ENCODE peak calls at places on chromosome 6, in ten cellular contexts. N is amniotic stem cell; P is nephron progenitor cell; I is mesenteric fat pad; K is activated T-helper 9 cell treated with anti-CD3 and anti-CD28 coated beads, Interleukin-2, amount 50 U/mL, for 16 hours; W is H7; J is activated T-cell treated with anti-CD3 and anti-CD28 coated beads for 1 hour; O is left ventricle myocardium superior; Y is A549; Q is fibroblast of mammary gland. S is an unnamed sample.
A peak's percentile ranks its signal among the peaks of the same experiment; 100 is the strongest.

GRCh38 chr6:113645576-113645970 is 211.6 kb upstream of the MARCKS start:
- DNase-seq in N (peak; percentile 17), P (no peak), I (no peak), K (no peak), W (no peak), J (no peak), O (no peak), Y (no peak), Q (peak; percentile 90), S (no peak)

GRCh38 chr6:168319279-168320051 is at the start of gene DACT2:
- DNase-seq in N (no peak), P (peak; percentile 66), I (no peak), K (no peak), W (peak; percentile 85), J (no peak), O (peak; percentile 41), Y (peak; percentile 18), Q (no peak), S (no peak)

GRCh38 chr6:11174245-11174616 is 58.2 kb downstream of the NEDD9 start:
- DNase-seq in N (no peak), P (no peak), I (no peak), K (no peak), W (no peak), J (no peak), O (no peak), Y (no peak), Q (no peak), S (no peak)

GRCh38 chr6:164023535-164023934 is 609.0 kb downstream of the QKI start:
- DNase-seq in N (no peak), P (no peak), I (no peak), K (no peak), W (no peak), J (no peak), O (no peak), Y (no peak), Q (no peak), S (no peak)

GRCh38 chr6:593139-593906 is 63.6 kb downstream of the HUS1B start:
- DNase-seq in N (peak; percentile 32), P (peak; percentile 67), I (no peak), K (peak; percentile 35), W (peak; percentile 48), J (peak; percentile 51), O (no peak), Y (peak; percentile 16), Q (peak; percentile 61), S (peak; percentile 65)

GRCh38 chr6:69311888-69312287 is 484.9 kb downstream of the LMBRD1 start:
- DNase-seq in N (no peak), P (no peak), I (no peak), K (no peak), W (no peak), J (no peak), O (no peak), Y (no peak), Q (no peak), S (no peak)

GRCh38 chr6:3747100-3747737 is 4.3 kb downstream of the PXDC1 start:
- DNase-seq in N (no peak), P (no peak), I (no peak), K (no peak), W (no peak), J (no peak), O (no peak), Y (no peak), Q (no peak), S (no peak)

GRCh38 chr6:153210083-153210482 is 79.0 kb upstream of the RGS17 start:
- DNase-seq in N (no peak), P (no peak), I (no peak), K (no peak), W (no peak), J (no peak), O (no peak), Y (no peak), Q (peak; percentile 30), S (no peak)

GRCh38 chr6:137873273-137873762 is 6.3 kb downstream of the TNFAIP3 start:
- DNase-seq in N (no peak), P (no peak), I (no peak), K (peak; percentile 76), W (no peak), J (no peak), O (peak; percentile 57), Y (peak; percentile 72), Q (peak; percentile 98), S (no peak)

GRCh38 chr6:98843274-98844243 is 9.2 kb downstream of the POU3F2 start:
- DNase-seq in N (no peak), P (no peak), I (no peak), K (no peak), W (peak; percentile 82), J (no peak), O (no peak), Y (no peak), Q (no peak), S (peak; percentile 28)

GRCh38 chr6:111503660-111504059 is 20.6 kb upstream of the REV3L start:
- DNase-seq in N (no peak), P (no peak), I (no peak), K (no peak), W (no peak), J (no peak), O (no peak), Y (no peak), Q (no peak), S (no peak)

GRCh38 chr6:167797079-167797870 is 29.4 kb upstream of the AFDN start:
- DNase-seq in N (no peak), P (no peak), I (peak; percentile 86), K (no peak), W (no peak), J (no peak), O (no peak), Y (no peak), Q (no peak), S (no peak)

GRCh38 chr6:157460182-157460999 is 79.4 kb downstream of the ZDHHC14 start:
- DNase-seq in N (no peak), P (no peak), I (no peak), K (no peak), W (no peak), J (no peak), O (no peak), Y (no peak), Q (no peak), S (no peak)

GRCh38 chr6:39003072-39003471 is 45.5 kb upstream of the GLP1R start:
- DNase-seq in N (no peak), P (peak; percentile 26), I (no peak), K (no peak), W (no peak), J (no peak), O (no peak), Y (no peak), Q (no peak), S (peak; percentile 32)

GRCh38 chr6:139153876-139154275 is 19.0 kb downstream of the HECA start:
- DNase-seq in N (no peak), P (no peak), I (no peak), K (no peak), W (no peak), J (no peak), O (no peak), Y (no peak), Q (peak; percentile 77), S (no peak)

GRCh38 chr6:3885262-3886036 is 36.3 kb downstream of the FAM50B start:
- DNase-seq in N (no peak), P (no peak), I (peak; percentile 22), K (no peak), W (no peak), J (no peak), O (no peak), Y (peak; percentile 23), Q (no peak), S (peak; percentile 58)

GRCh38 chr6:19410477-19410876 is 426.7 kb upstream of the ID4 start:
- DNase-seq in N (peak; percentile 8), P (no peak), I (no peak), K (no peak), W (no peak), J (no peak), O (no peak), Y (no peak), Q (peak; percentile 65), S (no peak)

GRCh38 chr6:135014353-135014832 is 40.2 kb downstream of the HBS1L start:
- DNase-seq in N (no peak), P (no peak), I (no peak), K (no peak), W (no peak), J (no peak), O (no peak), Y (no peak), Q (no peak), S (no peak)